ENCODE peak calls at places on chromosome 2, in ten cellular contexts. One of them, this sample, is unnamed.

GRCh38 chr2:207683879-207684627 is 27.4 kb upstream of the CCNYL1 start:
- DNase-seq in activated T-helper 1 cell treated with Interleukin-2 at 50 U/mL for 16 hours: no peak
- DNase-seq in D341Med: no peak
- DNase-seq in esophagus squamous epithelium: no peak
- DNase-seq in ureter: no peak
- DNase-seq in BJ: peak
- DNase-seq in spleen: no peak
- DNase-seq in stimulated activated CD4-positive, alpha-beta T cell treated with anti-CD3 and anti-CD28 coated beads, Interleukin-2, amount 100 ng/mL, for 4 hours: no peak
- DNase-seq in brain microvascular endothelial cell: peak
- DNase-seq in globus pallidus: no peak
- DNase-seq in this sample: no peak

GRCh38 chr2:239891692-239892091 is 133.4 kb downstream of the NDUFA10 start:
- DNase-seq in activated T-helper 1 cell treated with Interleukin-2 at 50 U/mL for 16 hours: no peak
- DNase-seq in D341Med: no peak
- DNase-seq in esophagus squamous epithelium: no peak
- DNase-seq in ureter: no peak
- DNase-seq in BJ: no peak
- DNase-seq in spleen: no peak
- DNase-seq in stimulated activated CD4-positive, alpha-beta T cell treated with anti-CD3 and anti-CD28 coated beads, Interleukin-2, amount 100 ng/mL, for 4 hours: no peak
- DNase-seq in brain microvascular endothelial cell: no peak
- DNase-seq in globus pallidus: no peak
- DNase-seq in this sample: no peak

GRCh38 chr2:152175368-152176112 is at the start of gene STAM2:
- DNase-seq in activated T-helper 1 cell treated with Interleukin-2 at 50 U/mL for 16 hours: peak
- DNase-seq in D341Med: peak
- DNase-seq in esophagus squamous epithelium: peak
- DNase-seq in ureter: peak
- DNase-seq in BJ: peak
- DNase-seq in spleen: peak
- DNase-seq in stimulated activated CD4-positive, alpha-beta T cell treated with anti-CD3 and anti-CD28 coated beads, Interleukin-2, amount 100 ng/mL, for 4 hours: peak
- DNase-seq in brain microvascular endothelial cell: peak
- DNase-seq in globus pallidus: peak
- DNase-seq in this sample: peak

GRCh38 chr2:104685591-104685990 is 168.3 kb upstream of the POU3F3 start:
- DNase-seq in activated T-helper 1 cell treated with Interleukin-2 at 50 U/mL for 16 hours: no peak
- DNase-seq in D341Med: no peak
- DNase-seq in esophagus squamous epithelium: no peak
- DNase-seq in ureter: no peak
- DNase-seq in BJ: no peak
- DNase-seq in spleen: no peak
- DNase-seq in stimulated activated CD4-positive, alpha-beta T cell treated with anti-CD3 and anti-CD28 coated beads, Interleukin-2, amount 100 ng/mL, for 4 hours: no peak
- DNase-seq in brain microvascular endothelial cell: no peak
- DNase-seq in globus pallidus: no peak
- DNase-seq in this sample: no peak

GRCh38 chr2:8803658-8804379 is 33.6 kb downstream of the KIDINS220 start:
- DNase-seq in activated T-helper 1 cell treated with Interleukin-2 at 50 U/mL for 16 hours: no peak
- DNase-seq in D341Med: no peak
- DNase-seq in esophagus squamous epithelium: no peak
- DNase-seq in ureter: peak
- DNase-seq in BJ: peak
- DNase-seq in spleen: no peak
- DNase-seq in stimulated activated CD4-positive, alpha-beta T cell treated with anti-CD3 and anti-CD28 coated beads, Interleukin-2, amount 100 ng/mL, for 4 hours: no peak
- DNase-seq in brain microvascular endothelial cell: peak
- DNase-seq in globus pallidus: no peak
- DNase-seq in this sample: no peak

GRCh38 chr2:234980476-234981187 is 28.8 kb downstream of the SH3BP4 start:
- DNase-seq in activated T-helper 1 cell treated with Interleukin-2 at 50 U/mL for 16 hours: no peak
- DNase-seq in D341Med: no peak
- DNase-seq in esophagus squamous epithelium: no peak
- DNase-seq in ureter: no peak
- DNase-seq in BJ: no peak
- DNase-seq in spleen: no peak
- DNase-seq in stimulated activated CD4-positive, alpha-beta T cell treated with anti-CD3 and anti-CD28 coated beads, Interleukin-2, amount 100 ng/mL, for 4 hours: no peak
- DNase-seq in brain microvascular endothelial cell: peak
- DNase-seq in globus pallidus: no peak
- DNase-seq in this sample: no peak

GRCh38 chr2:217936952-217937351 is 65.8 kb downstream of the TNS1 start:
- DNase-seq in activated T-helper 1 cell treated with Interleukin-2 at 50 U/mL for 16 hours: no peak
- DNase-seq in D341Med: no peak
- DNase-seq in esophagus squamous epithelium: no peak
- DNase-seq in ureter: no peak
- DNase-seq in BJ: no peak
- DNase-seq in spleen: no peak
- DNase-seq in stimulated activated CD4-positive, alpha-beta T cell treated with anti-CD3 and anti-CD28 coated beads, Interleukin-2, amount 100 ng/mL, for 4 hours: no peak
- DNase-seq in brain microvascular endothelial cell: no peak
- DNase-seq in globus pallidus: no peak
- DNase-seq in this sample: no peak

GRCh38 chr2:236998250-236998649 is 87.4 kb upstream of the COPS8 start:
- DNase-seq in activated T-helper 1 cell treated with Interleukin-2 at 50 U/mL for 16 hours: no peak
- DNase-seq in D341Med: no peak
- DNase-seq in esophagus squamous epithelium: no peak
- DNase-seq in ureter: no peak
- DNase-seq in BJ: no peak
- DNase-seq in spleen: no peak
- DNase-seq in stimulated activated CD4-positive, alpha-beta T cell treated with anti-CD3 and anti-CD28 coated beads, Interleukin-2, amount 100 ng/mL, for 4 hours: no peak
- DNase-seq in brain microvascular endothelial cell: no peak
- DNase-seq in globus pallidus: no peak
- DNase-seq in this sample: no peak

GRCh38 chr2:107712857-107713256 is 113.8 kb upstream of the RGPD4 start:
- DNase-seq in activated T-helper 1 cell treated with Interleukin-2 at 50 U/mL for 16 hours: no peak
- DNase-seq in D341Med: no peak
- DNase-seq in esophagus squamous epithelium: no peak
- DNase-seq in ureter: no peak
- DNase-seq in BJ: no peak
- DNase-seq in spleen: no peak
- DNase-seq in stimulated activated CD4-positive, alpha-beta T cell treated with anti-CD3 and anti-CD28 coated beads, Interleukin-2, amount 100 ng/mL, for 4 hours: no peak
- DNase-seq in brain microvascular endothelial cell: no peak
- DNase-seq in globus pallidus: no peak
- DNase-seq in this sample: no peak

GRCh38 chr2:16238001-16238755 is 297.8 kb downstream of the MYCN start:
- DNase-seq in activated T-helper 1 cell treated with Interleukin-2 at 50 U/mL for 16 hours: no peak
- DNase-seq in D341Med: no peak
- DNase-seq in esophagus squamous epithelium: no peak
- DNase-seq in ureter: peak
- DNase-seq in BJ: no peak
- DNase-seq in spleen: peak
- DNase-seq in stimulated activated CD4-positive, alpha-beta T cell treated with anti-CD3 and anti-CD28 coated beads, Interleukin-2, amount 100 ng/mL, for 4 hours: no peak
- DNase-seq in brain microvascular endothelial cell: no peak
- DNase-seq in globus pallidus: no peak
- DNase-seq in this sample: no peak

GRCh38 chr2:11872247-11872947 is 126.0 kb downstream of the LPIN1 start:
- DNase-seq in activated T-helper 1 cell treated with Interleukin-2 at 50 U/mL for 16 hours: no peak
- DNase-seq in D341Med: no peak
- DNase-seq in esophagus squamous epithelium: no peak
- DNase-seq in ureter: no peak
- DNase-seq in BJ: no peak
- DNase-seq in spleen: peak
- DNase-seq in stimulated activated CD4-positive, alpha-beta T cell treated with anti-CD3 and anti-CD28 coated beads, Interleukin-2, amount 100 ng/mL, for 4 hours: no peak
- DNase-seq in brain microvascular endothelial cell: peak
- DNase-seq in globus pallidus: no peak
- DNase-seq in this sample: no peak

GRCh38 chr2:189870396-189871089 is 86.3 kb downstream of the PMS1 start:
- DNase-seq in activated T-helper 1 cell treated with Interleukin-2 at 50 U/mL for 16 hours: no peak
- DNase-seq in D341Med: no peak
- DNase-seq in esophagus squamous epithelium: no peak
- DNase-seq in ureter: no peak
- DNase-seq in BJ: no peak
- DNase-seq in spleen: no peak
- DNase-seq in stimulated activated CD4-positive, alpha-beta T cell treated with anti-CD3 and anti-CD28 coated beads, Interleukin-2, amount 100 ng/mL, for 4 hours: no peak
- DNase-seq in brain microvascular endothelial cell: no peak
- DNase-seq in globus pallidus: no peak
- DNase-seq in this sample: no peak

GRCh38 chr2:144444418-144444817 is 75.5 kb downstream of the ZEB2 start:
- DNase-seq in activated T-helper 1 cell treated with Interleukin-2 at 50 U/mL for 16 hours: no peak
- DNase-seq in D341Med: no peak
- DNase-seq in esophagus squamous epithelium: no peak
- DNase-seq in ureter: no peak
- DNase-seq in BJ: no peak
- DNase-seq in spleen: no peak
- DNase-seq in stimulated activated CD4-positive, alpha-beta T cell treated with anti-CD3 and anti-CD28 coated beads, Interleukin-2, amount 100 ng/mL, for 4 hours: no peak
- DNase-seq in brain microvascular endothelial cell: no peak
- DNase-seq in globus pallidus: no peak
- DNase-seq in this sample: no peak

GRCh38 chr2:100791294-100791935 is 28.5 kb upstream of the NPAS2 start:
- DNase-seq in activated T-helper 1 cell treated with Interleukin-2 at 50 U/mL for 16 hours: no peak
- DNase-seq in D341Med: no peak
- DNase-seq in esophagus squamous epithelium: no peak
- DNase-seq in ureter: no peak
- DNase-seq in BJ: no peak
- DNase-seq in spleen: no peak
- DNase-seq in stimulated activated CD4-positive, alpha-beta T cell treated with anti-CD3 and anti-CD28 coated beads, Interleukin-2, amount 100 ng/mL, for 4 hours: no peak
- DNase-seq in brain microvascular endothelial cell: no peak
- DNase-seq in globus pallidus: no peak
- DNase-seq in this sample: no peak

GRCh38 chr2:238006500-238006899 is 39.7 kb downstream of the UBE2F start:
- DNase-seq in activated T-helper 1 cell treated with Interleukin-2 at 50 U/mL for 16 hours: no peak
- DNase-seq in D341Med: no peak
- DNase-seq in esophagus squamous epithelium: no peak
- DNase-seq in ureter: no peak
- DNase-seq in BJ: no peak
- DNase-seq in spleen: no peak
- DNase-seq in stimulated activated CD4-positive, alpha-beta T cell treated with anti-CD3 and anti-CD28 coated beads, Interleukin-2, amount 100 ng/mL, for 4 hours: no peak
- DNase-seq in brain microvascular endothelial cell: no peak
- DNase-seq in globus pallidus: no peak
- DNase-seq in this sample: no peak

GRCh38 chr2:240840435-240841060 is 20.5 kb upstream of the KIF1A start:
- DNase-seq in activated T-helper 1 cell treated with Interleukin-2 at 50 U/mL for 16 hours: no peak
- DNase-seq in D341Med: peak
- DNase-seq in esophagus squamous epithelium: no peak
- DNase-seq in ureter: peak
- DNase-seq in BJ: no peak
- DNase-seq in spleen: no peak
- DNase-seq in stimulated activated CD4-positive, alpha-beta T cell treated with anti-CD3 and anti-CD28 coated beads, Interleukin-2, amount 100 ng/mL, for 4 hours: no peak
- DNase-seq in brain microvascular endothelial cell: peak
- DNase-seq in globus pallidus: peak
- DNase-seq in this sample: no peak

GRCh38 chr2:138866797-138867196 is 86.6 kb upstream of the NXPH2 start:
- DNase-seq in activated T-helper 1 cell treated with Interleukin-2 at 50 U/mL for 16 hours: no peak
- DNase-seq in D341Med: no peak
- DNase-seq in esophagus squamous epithelium: no peak
- DNase-seq in ureter: no peak
- DNase-seq in BJ: no peak
- DNase-seq in spleen: no peak
- DNase-seq in stimulated activated CD4-positive, alpha-beta T cell treated with anti-CD3 and anti-CD28 coated beads, Interleukin-2, amount 100 ng/mL, for 4 hours: no peak
- DNase-seq in brain microvascular endothelial cell: no peak
- DNase-seq in globus pallidus: no peak
- DNase-seq in this sample: no peak

GRCh38 chr2:112692496-112692911 is 28.3 kb upstream of the NT5DC4 start:
- DNase-seq in activated T-helper 1 cell treated with Interleukin-2 at 50 U/mL for 16 hours: peak
- DNase-seq in D341Med: no peak
- DNase-seq in esophagus squamous epithelium: no peak
- DNase-seq in ureter: peak
- DNase-seq in BJ: peak
- DNase-seq in spleen: no peak
- DNase-seq in stimulated activated CD4-positive, alpha-beta T cell treated with anti-CD3 and anti-CD28 coated beads, Interleukin-2, amount 100 ng/mL, for 4 hours: peak
- DNase-seq in brain microvascular endothelial cell: peak
- DNase-seq in globus pallidus: no peak
- DNase-seq in this sample: no peak

GRCh38 chr2:229832499-229832898 is 89.3 kb downstream of the TRIP12 start:
- DNase-seq in activated T-helper 1 cell treated with Interleukin-2 at 50 U/mL for 16 hours: no peak
- DNase-seq in D341Med: no peak
- DNase-seq in esophagus squamous epithelium: no peak
- DNase-seq in ureter: no peak
- DNase-seq in BJ: no peak
- DNase-seq in spleen: no peak
- DNase-seq in stimulated activated CD4-positive, alpha-beta T cell treated with anti-CD3 and anti-CD28 coated beads, Interleukin-2, amount 100 ng/mL, for 4 hours: no peak
- DNase-seq in brain microvascular endothelial cell: no peak
- DNase-seq in globus pallidus: no peak
- DNase-seq in this sample: no peak

GRCh38 chr2:130826419-130826818 is 10.3 kb upstream of the ARHGEF4 start:
- DNase-seq in activated T-helper 1 cell treated with Interleukin-2 at 50 U/mL for 16 hours: no peak
- DNase-seq in D341Med: no peak
- DNase-seq in esophagus squamous epithelium: no peak
- DNase-seq in ureter: no peak
- DNase-seq in BJ: no peak
- DNase-seq in spleen: peak
- DNase-seq in stimulated activated CD4-positive, alpha-beta T cell treated with anti-CD3 and anti-CD28 coated beads, Interleukin-2, amount 100 ng/mL, for 4 hours: no peak
- DNase-seq in brain microvascular endothelial cell: no peak
- DNase-seq in globus pallidus: no peak
- DNase-seq in this sample: no peak

GRCh38 chr2:31141513-31141912 is 3.3 kb upstream of the GALNT14 start:
- DNase-seq in activated T-helper 1 cell treated with Interleukin-2 at 50 U/mL for 16 hours: no peak
- DNase-seq in D341Med: no peak
- DNase-seq in esophagus squamous epithelium: no peak
- DNase-seq in ureter: no peak
- DNase-seq in BJ: no peak
- DNase-seq in spleen: no peak
- DNase-seq in stimulated activated CD4-positive, alpha-beta T cell treated with anti-CD3 and anti-CD28 coated beads, Interleukin-2, amount 100 ng/mL, for 4 hours: no peak
- DNase-seq in brain microvascular endothelial cell: no peak
- DNase-seq in globus pallidus: no peak
- DNase-seq in this sample: no peak

GRCh38 chr2:168156661-168157060 is 90.7 kb downstream of the STK39 start:
- DNase-seq in activated T-helper 1 cell treated with Interleukin-2 at 50 U/mL for 16 hours: no peak
- DNase-seq in D341Med: no peak
- DNase-seq in esophagus squamous epithelium: no peak
- DNase-seq in ureter: no peak
- DNase-seq in BJ: peak
- DNase-seq in spleen: no peak
- DNase-seq in stimulated activated CD4-positive, alpha-beta T cell treated with anti-CD3 and anti-CD28 coated beads, Interleukin-2, amount 100 ng/mL, for 4 hours: no peak
- DNase-seq in brain microvascular endothelial cell: peak
- DNase-seq in globus pallidus: no peak
- DNase-seq in this sample: no peak

GRCh38 chr2:200788129-200788718 is 23.5 kb upstream of the BZW1 start:
- DNase-seq in activated T-helper 1 cell treated with Interleukin-2 at 50 U/mL for 16 hours: no peak
- DNase-seq in D341Med: no peak
- DNase-seq in esophagus squamous epithelium: no peak
- DNase-seq in ureter: no peak
- DNase-seq in BJ: peak
- DNase-seq in spleen: no peak
- DNase-seq in stimulated activated CD4-positive, alpha-beta T cell treated with anti-CD3 and anti-CD28 coated beads, Interleukin-2, amount 100 ng/mL, for 4 hours: no peak
- DNase-seq in brain microvascular endothelial cell: peak
- DNase-seq in globus pallidus: no peak
- DNase-seq in this sample: no peak

GRCh38 chr2:3472296-3472695 is 47.0 kb downstream of the ADI1 start:
- DNase-seq in activated T-helper 1 cell treated with Interleukin-2 at 50 U/mL for 16 hours: no peak
- DNase-seq in D341Med: no peak
- DNase-seq in esophagus squamous epithelium: no peak
- DNase-seq in ureter: no peak
- DNase-seq in BJ: no peak
- DNase-seq in spleen: no peak
- DNase-seq in stimulated activated CD4-positive, alpha-beta T cell treated with anti-CD3 and anti-CD28 coated beads, Interleukin-2, amount 100 ng/mL, for 4 hours: no peak
- DNase-seq in brain microvascular endothelial cell: no peak
- DNase-seq in globus pallidus: no peak
- DNase-seq in this sample: no peak

GRCh38 chr2:96808176-96808837 is 7.8 kb upstream of the CNNM3 start:
- DNase-seq in activated T-helper 1 cell treated with Interleukin-2 at 50 U/mL for 16 hours: no peak
- DNase-seq in D341Med: no peak
- DNase-seq in esophagus squamous epithelium: no peak
- DNase-seq in ureter: no peak
- DNase-seq in BJ: no peak
- DNase-seq in spleen: peak
- DNase-seq in stimulated activated CD4-positive, alpha-beta T cell treated with anti-CD3 and anti-CD28 coated beads, Interleukin-2, amount 100 ng/mL, for 4 hours: no peak
- DNase-seq in brain microvascular endothelial cell: no peak
- DNase-seq in globus pallidus: no peak
- DNase-seq in this sample: no peak

GRCh38 chr2:232502901-232503791 is 15.5 kb upstream of the ECEL1 start:
- DNase-seq in activated T-helper 1 cell treated with Interleukin-2 at 50 U/mL for 16 hours: no peak
- DNase-seq in D341Med: peak
- DNase-seq in esophagus squamous epithelium: no peak
- DNase-seq in ureter: no peak
- DNase-seq in BJ: no peak
- DNase-seq in spleen: no peak
- DNase-seq in stimulated activated CD4-positive, alpha-beta T cell treated with anti-CD3 and anti-CD28 coated beads, Interleukin-2, amount 100 ng/mL, for 4 hours: peak
- DNase-seq in brain microvascular endothelial cell: peak
- DNase-seq in globus pallidus: peak
- DNase-seq in this sample: no peak

GRCh38 chr2:134190807-134191203 is 63.1 kb upstream of the MGAT5 start:
- DNase-seq in activated T-helper 1 cell treated with Interleukin-2 at 50 U/mL for 16 hours: no peak
- DNase-seq in D341Med: no peak
- DNase-seq in esophagus squamous epithelium: no peak
- DNase-seq in ureter: no peak
- DNase-seq in BJ: no peak
- DNase-seq in spleen: no peak
- DNase-seq in stimulated activated CD4-positive, alpha-beta T cell treated with anti-CD3 and anti-CD28 coated beads, Interleukin-2, amount 100 ng/mL, for 4 hours: no peak
- DNase-seq in brain microvascular endothelial cell: no peak
- DNase-seq in globus pallidus: no peak
- DNase-seq in this sample: no peak

GRCh38 chr2:43129676-43130547 is 96.5 kb downstream of the ZFP36L2 start:
- DNase-seq in activated T-helper 1 cell treated with Interleukin-2 at 50 U/mL for 16 hours: no peak
- DNase-seq in D341Med: no peak
- DNase-seq in esophagus squamous epithelium: no peak
- DNase-seq in ureter: no peak
- DNase-seq in BJ: no peak
- DNase-seq in spleen: peak
- DNase-seq in stimulated activated CD4-positive, alpha-beta T cell treated with anti-CD3 and anti-CD28 coated beads, Interleukin-2, amount 100 ng/mL, for 4 hours: no peak
- DNase-seq in brain microvascular endothelial cell: no peak
- DNase-seq in globus pallidus: no peak
- DNase-seq in this sample: no peak

This sample was measured in thoracic aorta.